ENCODE peak calls at places on chromosomes 13 and 19, in nine cellular contexts. T is suprapubic skin, I is heart left ventricle, H is spleen, A is lower leg skin, U is GM12891, E is uterus, Z is sigmoid colon, S is prostate gland. Q is an unnamed sample.

GRCh38 chr19:35164418-35164817 is 9.9 kb downstream of the FXYD5 start:
- DNase-seq in S (no peak), I (no peak), U (no peak), Z (peak; percentile 10), E (no peak), A (no peak), T (no peak), H (no peak), Q (no peak)

GRCh38 chr13:29917573-29918091 is 67.2 kb upstream of the UBL3 start:
- DNase-seq in S (no peak), A (no peak), T (no peak), E (no peak), U (no peak), I (no peak), H (no peak), Z (no peak), Q (no peak)

GRCh38 chr13:110937511-110938303 is 22.8 kb upstream of the ANKRD10 start:
- DNase-seq in Z (no peak), S (no peak), A (no peak), T (no peak), I (no peak), E (no peak), U (no peak), H (no peak), Q (no peak)

GRCh38 chr13:113539822-113540221 is 44.7 kb upstream of the TFDP1 start:
- DNase-seq in Z (peak; percentile 22), A (no peak), S (no peak), E (peak; percentile 8), U (no peak), I (no peak), T (no peak), H (peak; percentile 20), Q (no peak)

GRCh38 chr19:21202865-21203494 is 61.1 kb downstream of the ZNF431 start:
- DNase-seq in S (peak; percentile 17), T (no peak), E (no peak), I (no peak), Z (no peak), A (no peak), H (no peak), U (peak; percentile 1), Q (peak; percentile 61)

GRCh38 chr19:33175886-33176669 is 18.1 kb upstream of the LRP3 start:
- DNase-seq in H (peak; percentile 82), U (no peak), E (peak; percentile 43), I (peak; percentile 30), A (no peak), Z (no peak), S (no peak), T (no peak), Q (peak; percentile 66)

GRCh38 chr19:10812902-10813404 is 23.1 kb downstream of the TMED1 start:
- DNase-seq in E (peak; percentile 64), S (no peak), H (peak; percentile 85), A (peak; percentile 36), Z (peak; percentile 83), U (no peak), T (no peak), I (no peak), Q (peak; percentile 91)

GRCh38 chr13:57352114-57352513 is 185.1 kb downstream of the PRR20E start:
- DNase-seq in T (no peak), U (no peak), I (no peak), E (no peak), A (no peak), S (no peak), H (no peak), Z (no peak), Q (no peak)

DNA sequence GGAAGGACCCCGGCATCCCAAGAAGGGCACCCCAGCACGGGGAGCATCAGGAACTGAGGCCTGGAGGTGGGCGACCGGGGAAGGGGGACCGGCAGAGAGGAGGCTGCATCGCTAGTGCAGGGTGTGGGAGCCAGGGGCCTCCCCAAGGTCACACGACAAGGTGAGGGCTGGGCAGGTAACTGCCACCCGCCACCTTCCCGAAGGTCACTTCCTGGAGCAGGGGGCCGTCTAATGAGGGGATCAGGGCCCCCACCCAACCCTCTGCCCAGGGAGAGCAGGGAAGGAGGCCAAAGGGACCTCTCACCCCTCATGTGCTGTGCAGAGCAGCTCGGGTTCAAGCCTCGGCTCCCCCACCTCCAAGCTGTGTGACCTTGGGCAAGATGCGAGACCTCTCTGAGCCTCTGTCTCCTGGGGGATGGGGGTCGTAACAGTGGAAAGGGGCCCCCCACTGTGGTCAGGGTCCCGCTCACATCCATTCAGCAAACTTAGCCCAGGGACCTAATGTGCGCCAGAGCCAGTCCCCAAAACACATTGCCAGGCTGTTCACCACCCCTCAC is 6.0 kb downstream of the ZBTB7A start:
- DNase-seq in H (peak; percentile 84), T (no peak), U (no peak), I (no peak), Z (peak; percentile 71), A (no peak), S (no peak), E (no peak), Q (no peak)
- TF ChIP-seq POLR2A in H (no peak), T (no peak), U (peak; percentile 32), I (no peak), Z (no peak), A (no peak), S (no peak), E (no peak), Q (no peak)

GRCh38 chr19:45768644-45769053 is 403 bp downstream of the SIX5 start:
- DNase-seq in U (no peak), T (peak; percentile 81), S (no peak), E (no peak), H (peak; percentile 89), A (peak; percentile 52), Z (peak; percentile 86), I (peak; percentile 61), Q (peak; percentile 70)

GRCh38 chr19:45769054-45769782 is at the start of gene SIX5:
- DNase-seq in A (peak; percentile 97), Z (peak; percentile 99), H (peak; percentile 97), I (peak; percentile 99), U (peak; percentile 99), E (peak; percentile 98), S (peak; percentile 97), T (peak; percentile 99), Q (peak; percentile 98)

GRCh38 chr19:45771331-45771933 is 2.4 kb upstream of the SIX5 start:
- DNase-seq in E (peak; percentile 48), A (no peak), U (no peak), Z (peak; percentile 78), I (no peak), S (no peak), T (peak; percentile 77), H (no peak), Q (no peak)

GRCh38 chr19:45769821-45770191 is 754 bp upstream of the SIX5 start:
- DNase-seq in T (peak; percentile 83), A (peak; percentile 63), E (peak; percentile 72), U (no peak), Z (peak; percentile 88), H (peak; percentile 89), I (peak; percentile 51), S (peak; percentile 59), Q (peak; percentile 84)

DNA sequence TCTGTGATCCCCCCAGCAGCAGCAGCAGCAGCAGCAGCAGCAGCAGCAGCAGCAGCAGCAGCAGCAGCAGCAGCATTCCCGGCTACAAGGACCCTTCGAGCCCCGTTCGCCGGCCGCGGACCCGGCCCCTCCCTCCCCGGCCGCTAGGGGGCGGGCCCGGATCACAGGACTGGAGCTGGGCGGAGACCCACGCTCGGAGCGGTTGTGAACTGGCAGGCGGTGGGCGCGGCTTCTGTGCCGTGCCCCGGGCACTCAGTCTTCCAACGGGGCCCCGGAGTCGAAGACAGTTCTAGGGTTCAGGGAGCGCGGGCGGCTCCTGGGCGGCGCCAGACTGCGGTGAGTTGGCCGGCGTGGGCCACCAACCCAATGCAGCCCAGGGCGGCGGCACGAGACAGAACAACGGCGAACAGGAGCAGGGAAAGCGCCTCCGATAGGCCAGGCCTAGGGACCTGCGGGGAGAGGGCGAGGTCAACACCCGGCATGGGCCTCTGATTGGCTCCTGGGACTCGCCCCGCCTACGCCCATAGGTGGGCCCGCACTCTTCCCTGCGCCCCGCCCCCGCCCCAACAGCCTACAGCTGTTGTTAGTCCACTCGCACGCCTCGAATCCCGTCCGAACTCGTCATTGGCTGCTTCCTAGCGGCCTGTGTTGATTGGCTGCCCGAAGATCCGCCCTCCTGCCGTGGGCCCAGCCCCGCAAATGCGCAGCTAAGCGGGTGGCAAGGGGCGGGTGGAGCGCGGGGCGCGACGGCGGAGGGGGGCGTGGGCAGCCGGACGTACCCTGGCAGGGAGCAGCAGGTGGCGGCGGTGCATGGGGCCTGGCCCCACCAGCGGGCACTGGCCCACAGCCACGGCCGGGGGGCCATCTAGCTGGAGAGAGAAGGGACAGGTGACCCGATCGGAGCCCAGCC is 1.4 kb upstream of the SIX5 start:
- DNase-seq in S (peak; percentile 98), I (peak; percentile 97), Z (peak; percentile 99), T (peak; percentile 99), A (peak; percentile 96), H (peak; percentile 98), U (peak; percentile 93), E (peak; percentile 98), Q (peak; percentile 98)
- TF ChIP-seq POLR2A in S (peak; percentile 68), I (no peak), Z (peak; percentile 27), T (no peak), A (no peak), H (no peak), U (no peak), E (peak; percentile 61), Q (peak; percentile 63)

DNA sequence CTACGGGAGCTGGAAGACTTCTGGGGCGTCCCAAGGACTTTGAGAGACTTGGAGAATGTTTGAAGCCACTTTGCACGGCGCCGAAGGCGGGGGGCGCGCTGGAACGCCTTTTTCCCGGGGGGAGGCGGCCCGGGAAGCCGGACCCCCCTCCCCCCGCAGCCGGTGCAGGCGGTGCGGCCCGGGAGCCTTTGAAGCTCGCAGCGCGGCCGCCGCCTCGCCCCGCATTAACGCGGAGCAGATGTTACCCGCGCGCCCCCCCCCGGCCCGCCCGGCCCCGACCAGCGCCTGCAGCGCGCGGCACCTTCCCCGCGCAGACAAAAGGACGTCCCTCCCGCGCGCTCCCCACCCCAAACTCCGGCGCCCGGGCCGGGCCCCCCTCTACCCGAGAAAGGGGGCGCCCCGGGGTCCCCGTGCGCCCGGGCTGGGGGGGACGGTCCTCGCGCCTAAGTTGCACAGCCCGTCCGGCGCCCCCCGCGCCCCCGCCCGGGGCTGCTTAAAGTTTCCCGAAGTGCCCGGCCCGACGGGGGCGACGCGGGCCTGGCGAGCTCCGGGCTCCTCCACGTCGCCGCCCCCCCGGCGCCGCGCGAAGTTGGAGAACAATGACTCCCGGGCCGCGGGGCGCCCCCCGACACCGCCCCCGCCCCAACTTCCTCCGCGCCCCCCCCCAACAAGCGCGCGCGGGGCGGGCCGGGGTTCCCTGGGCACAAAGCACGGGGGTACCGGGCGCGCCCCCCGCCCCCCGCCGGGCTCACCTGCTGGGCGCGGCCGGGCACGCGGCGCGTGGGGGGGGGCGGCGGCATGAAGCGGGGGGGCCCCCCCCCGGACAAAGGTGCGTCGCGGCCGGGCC is 644 bp downstream of the TCF3 start:
- DNase-seq in I (peak; percentile 44), H (peak; percentile 89), A (no peak), Z (peak; percentile 82), U (no peak), E (peak; percentile 39), S (no peak), T (no peak), Q (peak; percentile 84)
- TF ChIP-seq POLR2A in I (no peak), H (no peak), A (no peak), Z (no peak), U (no peak), E (no peak), S (no peak), T (no peak), Q (peak; percentile 35)

DNA sequence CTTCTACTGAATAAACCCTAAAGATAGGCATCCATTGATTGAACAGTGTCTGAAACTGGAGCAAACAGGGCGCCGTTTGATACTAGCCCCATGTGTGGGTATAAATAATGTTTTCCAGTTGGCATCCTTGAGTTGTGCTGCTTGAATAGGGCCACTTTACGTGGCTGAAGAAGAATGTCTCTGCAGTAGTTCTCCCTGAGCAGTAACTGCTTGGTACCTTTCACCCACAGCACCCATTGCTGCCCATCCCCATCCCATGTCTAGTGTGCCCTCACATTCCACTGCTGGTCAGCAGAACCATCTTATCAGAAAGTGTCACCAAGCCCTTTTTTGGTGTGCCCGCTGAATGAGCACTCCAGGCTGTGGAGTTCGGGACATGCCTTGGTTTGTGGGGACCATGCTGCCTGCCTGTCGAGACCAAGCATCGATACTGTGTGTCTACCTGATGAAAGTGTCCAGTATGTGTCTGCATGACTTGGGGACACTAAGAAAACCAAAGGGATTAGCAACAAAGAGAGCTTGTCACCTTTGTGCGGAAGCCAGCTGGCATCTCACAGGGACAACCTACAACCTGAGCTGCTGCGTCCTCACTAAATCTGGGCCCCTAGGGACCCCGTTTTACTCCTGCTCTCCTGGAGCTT is 162.0 kb downstream of the TM9SF2 start:
- DNase-seq in U (no peak), Z (no peak), T (no peak), I (no peak), E (no peak), A (no peak), H (no peak), S (no peak), Q (no peak)
- TF ChIP-seq POLR2A in U (no peak), Z (no peak), T (no peak), I (no peak), E (no peak), A (no peak), H (no peak), S (no peak), Q (no peak)